ENCODE peak calls at places on chromosomes 13 and 19, in four cellular contexts. One of them, this sample, is unnamed. For H3K27me3, the result is how much of the 10 kb centered on the place peaks cover.

GRCh38 chr13:97414392-97414791 is 19.6 kb upstream of the RAP2A start:
- DNase-seq in thyroid gland: no peak
- DNase-seq in psoas muscle: no peak
- DNase-seq in CD8-positive, alpha-beta T cell: no peak
- DNase-seq in this sample: no peak

GRCh38 chr19:46731584-46731983 is 14.3 kb upstream of the FKRP start:
- DNase-seq in thyroid gland: no peak
- DNase-seq in psoas muscle: no peak
- DNase-seq in CD8-positive, alpha-beta T cell: no peak
- DNase-seq in this sample: no peak

GRCh38 chr19:22882797-22883196 is 50.7 kb downstream of the ZNF723 start:
- DNase-seq in thyroid gland: no peak
- DNase-seq in psoas muscle: no peak
- DNase-seq in CD8-positive, alpha-beta T cell: no peak
- DNase-seq in this sample: no peak

GRCh38 chr13:27556109-27556508 is 64.2 kb downstream of the LNX2 start:
- DNase-seq in thyroid gland: no peak
- DNase-seq in psoas muscle: no peak
- DNase-seq in CD8-positive, alpha-beta T cell: no peak
- DNase-seq in this sample: no peak

GRCh38 chr13:110274687-110275086 is 32.3 kb downstream of the COL4A1 start:
- DNase-seq in thyroid gland: no peak
- DNase-seq in psoas muscle: no peak
- DNase-seq in CD8-positive, alpha-beta T cell: no peak
- DNase-seq in this sample: no peak

GRCh38 chr13:32022292-32022691 is 9.3 kb upstream of the FRY start:
- DNase-seq in thyroid gland: no peak
- DNase-seq in psoas muscle: no peak
- DNase-seq in CD8-positive, alpha-beta T cell: no peak
- DNase-seq in this sample: no peak

GRCh38 chr19:11482384-11483050 is 1.7 kb upstream of the ELAVL3 start:
- DNase-seq in thyroid gland: peak
- DNase-seq in psoas muscle: peak
- DNase-seq in CD8-positive, alpha-beta T cell: peak
- DNase-seq in this sample: peak

GRCh38 chr19:13764821-13765394 is 586 bp downstream of the MRI1 start:
- DNase-seq in thyroid gland: peak
- DNase-seq in psoas muscle: peak
- DNase-seq in CD8-positive, alpha-beta T cell: no peak
- DNase-seq in this sample: no peak

GRCh38 chr13:97978661-97979450 is 25.4 kb downstream of the IPO5 start:
- DNase-seq in thyroid gland: no peak
- DNase-seq in psoas muscle: no peak
- DNase-seq in CD8-positive, alpha-beta T cell: no peak
- DNase-seq in this sample: no peak

GRCh38 chr19:40691421-40692211 is 1.2 kb upstream of the NUMBL start:
- DNase-seq in thyroid gland: peak
- DNase-seq in psoas muscle: no peak
- DNase-seq in CD8-positive, alpha-beta T cell: no peak
- DNase-seq in this sample: no peak

GRCh38 chr13:49606747-49607648 is 21.3 kb upstream of the ARL11 start:
- DNase-seq in thyroid gland: peak
- DNase-seq in psoas muscle: peak
- DNase-seq in CD8-positive, alpha-beta T cell: peak
- DNase-seq in this sample: peak

GRCh38 chr13:23059173-23059572 is 121.6 kb upstream of the SGCG start:
- DNase-seq in thyroid gland: no peak
- DNase-seq in psoas muscle: no peak
- DNase-seq in CD8-positive, alpha-beta T cell: no peak
- DNase-seq in this sample: no peak

GRCh38 chr19:5823579-5824281 is 15.8 kb downstream of the FUT6 start:
- DNase-seq in thyroid gland: no peak
- DNase-seq in psoas muscle: no peak
- DNase-seq in CD8-positive, alpha-beta T cell: no peak
- DNase-seq in this sample: no peak

GRCh38 chr13:81664872-81665271 is 1323.9 kb upstream of the SPRY2 start:
- DNase-seq in thyroid gland: no peak
- DNase-seq in psoas muscle: no peak
- DNase-seq in CD8-positive, alpha-beta T cell: no peak
- DNase-seq in this sample: no peak

GRCh38 chr13:74061939-74062595 is 72.1 kb downstream of the KLF12 start:
- DNase-seq in thyroid gland: no peak
- DNase-seq in psoas muscle: no peak
- DNase-seq in CD8-positive, alpha-beta T cell: no peak
- DNase-seq in this sample: no peak
- H3K27me3 ChIP-seq in thyroid gland: under half
- H3K27me3 ChIP-seq in psoas muscle: under half
- H3K27me3 ChIP-seq in CD8-positive, alpha-beta T cell: under half
- H3K27me3 ChIP-seq in this sample: under half

GRCh38 chr13:48574036-48574796 is 41.3 kb upstream of the RCBTB2 start:
- DNase-seq in thyroid gland: no peak
- DNase-seq in psoas muscle: no peak
- DNase-seq in CD8-positive, alpha-beta T cell: no peak
- DNase-seq in this sample: no peak
- H3K27ac ChIP-seq in thyroid gland: no peak
- H3K27ac ChIP-seq in psoas muscle: peak
- H3K27ac ChIP-seq in CD8-positive, alpha-beta T cell: no peak
- H3K27ac ChIP-seq in this sample: no peak

DNA sequence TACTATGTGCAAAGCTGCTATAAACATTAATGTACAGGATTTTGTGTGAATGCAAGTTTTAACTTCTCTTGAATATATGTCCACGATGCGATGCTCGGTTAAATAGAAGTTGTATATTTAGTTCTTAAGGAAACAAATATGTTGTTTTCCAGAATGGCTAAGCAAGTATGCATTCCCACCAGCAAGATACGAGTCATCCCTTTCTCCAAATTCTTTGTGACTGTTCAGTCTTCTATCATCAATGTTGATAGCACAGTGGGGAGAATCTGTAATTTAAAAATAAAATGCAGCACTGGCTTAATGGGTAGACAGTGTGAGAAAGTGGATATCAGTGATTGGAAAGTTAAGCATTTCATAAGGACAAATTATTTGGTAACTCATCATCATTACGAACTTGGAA is 1340.8 kb downstream of the PCDH9 start:
- DNase-seq in thyroid gland: no peak
- DNase-seq in psoas muscle: no peak
- DNase-seq in CD8-positive, alpha-beta T cell: no peak
- DNase-seq in this sample: no peak
- H3K27me3 ChIP-seq in thyroid gland: under half
- H3K27me3 ChIP-seq in psoas muscle: under half
- H3K27me3 ChIP-seq in CD8-positive, alpha-beta T cell: under half
- H3K27me3 ChIP-seq in this sample: under half

GRCh38 chr13:37202264-37202663 is 96.8 kb upstream of the CSNK1A1L start:
- DNase-seq in thyroid gland: no peak
- DNase-seq in psoas muscle: no peak
- DNase-seq in CD8-positive, alpha-beta T cell: no peak
- DNase-seq in this sample: no peak
- H3K27ac ChIP-seq in thyroid gland: no peak
- H3K27ac ChIP-seq in psoas muscle: no peak
- H3K27ac ChIP-seq in CD8-positive, alpha-beta T cell: no peak
- H3K27ac ChIP-seq in this sample: no peak

GRCh38 chr13:112892759-112893569 is 76.0 kb upstream of the MCF2L start:
- DNase-seq in thyroid gland: no peak
- DNase-seq in psoas muscle: no peak
- DNase-seq in CD8-positive, alpha-beta T cell: no peak
- DNase-seq in this sample: peak
- H3K27me3 ChIP-seq in thyroid gland: under half
- H3K27me3 ChIP-seq in psoas muscle: half or more
- H3K27me3 ChIP-seq in CD8-positive, alpha-beta T cell: under half
- H3K27me3 ChIP-seq in this sample: under half

GRCh38 chr19:2699413-2700142 is 2.9 kb downstream of the GNG7 start:
- DNase-seq in thyroid gland: no peak
- DNase-seq in psoas muscle: no peak
- DNase-seq in CD8-positive, alpha-beta T cell: no peak
- DNase-seq in this sample: no peak
- H3K27ac ChIP-seq in thyroid gland: no peak
- H3K27ac ChIP-seq in psoas muscle: no peak
- H3K27ac ChIP-seq in CD8-positive, alpha-beta T cell: no peak
- H3K27ac ChIP-seq in this sample: no peak

DNA sequence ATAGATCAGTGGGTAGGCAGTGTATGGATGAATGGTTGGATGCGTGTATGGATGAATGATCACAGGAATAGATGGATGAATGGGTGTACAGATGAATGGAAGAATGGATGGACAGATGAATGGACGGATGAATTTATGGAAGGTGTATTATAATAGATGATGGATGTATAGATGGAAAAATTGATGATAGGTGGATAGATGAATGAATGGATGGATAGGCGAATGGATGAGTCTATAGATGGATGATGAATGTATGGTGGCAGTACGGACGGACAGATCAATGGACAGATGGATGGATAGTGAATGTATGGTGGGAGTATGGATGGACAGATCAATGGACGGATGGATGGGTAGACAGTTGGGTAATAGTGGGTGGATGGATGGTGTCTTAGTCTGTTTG is 49.0 kb upstream of the ONECUT3 start:
- DNase-seq in thyroid gland: no peak
- DNase-seq in psoas muscle: no peak
- DNase-seq in CD8-positive, alpha-beta T cell: no peak
- DNase-seq in this sample: no peak
- H3K27me3 ChIP-seq in thyroid gland: under half
- H3K27me3 ChIP-seq in psoas muscle: half or more
- H3K27me3 ChIP-seq in CD8-positive, alpha-beta T cell: under half
- H3K27me3 ChIP-seq in this sample: under half

GRCh38 chr13:59464926-59465325 is 698.8 kb downstream of the DIAPH3 start:
- DNase-seq in thyroid gland: no peak
- DNase-seq in psoas muscle: no peak
- DNase-seq in CD8-positive, alpha-beta T cell: no peak
- DNase-seq in this sample: no peak

GRCh38 chr13:59461411-59461810 is 702.3 kb downstream of the DIAPH3 start:
- DNase-seq in thyroid gland: no peak
- DNase-seq in psoas muscle: no peak
- DNase-seq in CD8-positive, alpha-beta T cell: no peak
- DNase-seq in this sample: no peak

GRCh38 chr13:59459972-59460371 is 703.8 kb downstream of the DIAPH3 start:
- DNase-seq in thyroid gland: no peak
- DNase-seq in psoas muscle: no peak
- DNase-seq in CD8-positive, alpha-beta T cell: no peak
- DNase-seq in this sample: no peak

GRCh38 chr13:59463023-59463422 is 700.7 kb downstream of the DIAPH3 start:
- DNase-seq in thyroid gland: no peak
- DNase-seq in psoas muscle: no peak
- DNase-seq in CD8-positive, alpha-beta T cell: no peak
- DNase-seq in this sample: no peak

GRCh38 chr13:59458908-59459579 is 704.7 kb downstream of the DIAPH3 start:
- DNase-seq in thyroid gland: no peak
- DNase-seq in psoas muscle: no peak
- DNase-seq in CD8-positive, alpha-beta T cell: no peak
- DNase-seq in this sample: no peak
- H3K27ac ChIP-seq in thyroid gland: peak
- H3K27ac ChIP-seq in psoas muscle: no peak
- H3K27ac ChIP-seq in CD8-positive, alpha-beta T cell: no peak
- H3K27ac ChIP-seq in this sample: no peak

GRCh38 chr19:17948967-17949930 is 16.4 kb downstream of the CCDC124 start:
- DNase-seq in thyroid gland: no peak
- DNase-seq in psoas muscle: no peak
- DNase-seq in CD8-positive, alpha-beta T cell: no peak
- DNase-seq in this sample: no peak
- H3K27me3 ChIP-seq in thyroid gland: under half
- H3K27me3 ChIP-seq in psoas muscle: half or more
- H3K27me3 ChIP-seq in CD8-positive, alpha-beta T cell: half or more
- H3K27me3 ChIP-seq in this sample: under half

DNA sequence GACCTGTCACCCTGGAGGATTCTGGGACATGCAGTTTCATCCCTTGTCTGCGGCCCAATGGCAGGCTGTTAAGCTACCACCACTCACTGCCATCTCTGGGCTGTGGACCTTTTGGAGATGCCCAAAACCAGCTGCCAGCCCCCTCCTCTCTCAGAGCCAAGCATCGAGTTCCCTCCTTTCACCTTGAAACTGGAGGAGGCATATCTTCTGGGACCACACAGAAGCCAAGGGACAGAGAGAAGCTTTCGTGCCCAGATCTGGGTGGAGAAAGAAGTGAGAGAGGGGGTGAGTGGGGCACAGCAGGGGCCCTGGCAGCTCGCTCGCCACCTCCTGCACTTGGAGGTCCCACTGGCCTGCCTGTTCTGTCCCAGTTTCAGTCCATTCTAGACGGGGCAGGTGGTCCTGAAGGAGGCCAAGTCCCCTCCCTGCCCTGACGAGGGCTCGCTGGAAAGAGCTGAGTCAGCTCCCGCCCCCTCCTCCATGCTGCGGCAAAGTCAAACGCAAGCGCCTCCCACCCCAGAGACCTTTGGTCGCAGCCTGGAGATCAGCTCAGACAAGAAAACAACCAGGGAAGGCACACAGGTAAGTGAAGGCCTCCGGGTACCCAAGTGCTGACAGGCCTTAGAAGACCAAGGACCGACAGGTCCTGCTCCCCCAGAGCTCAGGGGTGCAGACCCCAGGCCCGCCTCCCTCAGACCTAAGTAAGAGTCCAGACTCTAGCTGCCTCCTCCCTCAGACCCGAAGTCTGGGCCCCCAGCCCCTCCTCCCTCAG is 3.8 kb downstream of the BCAT2 start:
- DNase-seq in thyroid gland: no peak
- DNase-seq in psoas muscle: no peak
- DNase-seq in CD8-positive, alpha-beta T cell: no peak
- DNase-seq in this sample: no peak
- H3K27ac ChIP-seq in thyroid gland: no peak
- H3K27ac ChIP-seq in psoas muscle: peak
- H3K27ac ChIP-seq in CD8-positive, alpha-beta T cell: no peak
- H3K27ac ChIP-seq in this sample: no peak

This sample was measured in aorta.